ENCODE peak calls at places on chromosomes 16 and 17, in five cellular contexts. One of them, this sample, is unnamed.

GRCh38 chr16:67406628-67407027 is 9.6 kb downstream of the ZDHHC1 start:
- DNase-seq in prostate gland: no peak
- DNase-seq in left lung: no peak
- DNase-seq in activated B cell treated with CpG ODN at 0.5 μM for 24 hours: no peak
- DNase-seq in GM13976: no peak
- DNase-seq in this sample: no peak

GRCh38 chr17:38656959-38657823 is 17.6 kb downstream of the EPOP start:
- DNase-seq in prostate gland: no peak
- DNase-seq in left lung: no peak
- DNase-seq in activated B cell treated with CpG ODN at 0.5 μM for 24 hours: no peak
- DNase-seq in GM13976: peak
- DNase-seq in this sample: no peak

GRCh38 chr17:3976675-3977171 is 12.5 kb upstream of the ATP2A3 start:
- DNase-seq in prostate gland: peak
- DNase-seq in left lung: peak
- DNase-seq in activated B cell treated with CpG ODN at 0.5 μM for 24 hours: no peak
- DNase-seq in GM13976: no peak
- DNase-seq in this sample: no peak

GRCh38 chr16:86519649-86520316 is 9.5 kb downstream of the FOXF1 start:
- DNase-seq in prostate gland: peak
- DNase-seq in left lung: no peak
- DNase-seq in activated B cell treated with CpG ODN at 0.5 μM for 24 hours: peak
- DNase-seq in GM13976: peak
- DNase-seq in this sample: no peak

GRCh38 chr17:72726936-72727335 is 365.6 kb downstream of the SLC39A11 start:
- DNase-seq in prostate gland: no peak
- DNase-seq in left lung: peak
- DNase-seq in activated B cell treated with CpG ODN at 0.5 μM for 24 hours: no peak
- DNase-seq in GM13976: peak
- DNase-seq in this sample: no peak

GRCh38 chr17:59311051-59311468 is 20.4 kb upstream of the YPEL2 start:
- DNase-seq in prostate gland: peak
- DNase-seq in left lung: no peak
- DNase-seq in activated B cell treated with CpG ODN at 0.5 μM for 24 hours: no peak
- DNase-seq in GM13976: peak
- DNase-seq in this sample: no peak

GRCh38 chr17:351436-351713 is 1.2 kb downstream of the RPH3AL start:
- DNase-seq in prostate gland: no peak
- DNase-seq in left lung: no peak
- DNase-seq in activated B cell treated with CpG ODN at 0.5 μM for 24 hours: no peak
- DNase-seq in GM13976: no peak
- DNase-seq in this sample: no peak

GRCh38 chr17:19978206-19978802 is 676 bp upstream of the AKAP10 start:
- DNase-seq in prostate gland: peak
- DNase-seq in left lung: peak
- DNase-seq in activated B cell treated with CpG ODN at 0.5 μM for 24 hours: no peak
- DNase-seq in GM13976: peak
- DNase-seq in this sample: peak

GRCh38 chr17:72609501-72609900 is 483.0 kb downstream of the SLC39A11 start:
- DNase-seq in prostate gland: no peak
- DNase-seq in left lung: no peak
- DNase-seq in activated B cell treated with CpG ODN at 0.5 μM for 24 hours: no peak
- DNase-seq in GM13976: no peak
- DNase-seq in this sample: no peak

GRCh38 chr17:38444151-38444550 is 15.9 kb downstream of the ARHGAP23 start:
- DNase-seq in prostate gland: peak
- DNase-seq in left lung: peak
- DNase-seq in activated B cell treated with CpG ODN at 0.5 μM for 24 hours: peak
- DNase-seq in GM13976: peak
- DNase-seq in this sample: no peak

GRCh38 chr17:43713494-43714162 is 45.0 kb downstream of the SOST start:
- DNase-seq in prostate gland: no peak
- DNase-seq in left lung: no peak
- DNase-seq in activated B cell treated with CpG ODN at 0.5 μM for 24 hours: no peak
- DNase-seq in GM13976: peak
- DNase-seq in this sample: no peak

GRCh38 chr17:1399366-1399678 is 700 bp downstream of the YWHAE start:
- DNase-seq in prostate gland: no peak
- DNase-seq in left lung: peak
- DNase-seq in activated B cell treated with CpG ODN at 0.5 μM for 24 hours: no peak
- DNase-seq in GM13976: no peak
- DNase-seq in this sample: peak

GRCh38 chr17:10127819-10128375 is 70.5 kb downstream of the GAS7 start:
- DNase-seq in prostate gland: no peak
- DNase-seq in left lung: peak
- DNase-seq in activated B cell treated with CpG ODN at 0.5 μM for 24 hours: no peak
- DNase-seq in GM13976: no peak
- DNase-seq in this sample: peak

GRCh38 chr17:39018267-39019134 is 51.3 kb upstream of the FBXO47 start:
- DNase-seq in prostate gland: no peak
- DNase-seq in left lung: no peak
- DNase-seq in activated B cell treated with CpG ODN at 0.5 μM for 24 hours: no peak
- DNase-seq in GM13976: peak
- DNase-seq in this sample: no peak

GRCh38 chr17:65634533-65634932 is 73.1 kb upstream of the AXIN2 start:
- DNase-seq in prostate gland: peak
- DNase-seq in left lung: no peak
- DNase-seq in activated B cell treated with CpG ODN at 0.5 μM for 24 hours: no peak
- DNase-seq in GM13976: no peak
- DNase-seq in this sample: no peak

GRCh38 chr16:80309178-80309577 is 231.6 kb upstream of the DYNLRB2 start:
- DNase-seq in prostate gland: no peak
- DNase-seq in left lung: no peak
- DNase-seq in activated B cell treated with CpG ODN at 0.5 μM for 24 hours: no peak
- DNase-seq in GM13976: no peak
- DNase-seq in this sample: no peak

GRCh38 chr17:36949461-36949927 is 740 bp downstream of the AATF start:
- DNase-seq in prostate gland: no peak
- DNase-seq in left lung: no peak
- DNase-seq in activated B cell treated with CpG ODN at 0.5 μM for 24 hours: no peak
- DNase-seq in GM13976: no peak
- DNase-seq in this sample: no peak

GRCh38 chr17:55925440-55925839 is 174.6 kb downstream of the PCTP start:
- DNase-seq in prostate gland: no peak
- DNase-seq in left lung: no peak
- DNase-seq in activated B cell treated with CpG ODN at 0.5 μM for 24 hours: no peak
- DNase-seq in GM13976: no peak
- DNase-seq in this sample: no peak

GRCh38 chr17:43372273-43372911 is 26.4 kb upstream of the ARL4D start:
- DNase-seq in prostate gland: no peak
- DNase-seq in left lung: no peak
- DNase-seq in activated B cell treated with CpG ODN at 0.5 μM for 24 hours: peak
- DNase-seq in GM13976: no peak
- DNase-seq in this sample: no peak

GRCh38 chr17:21374455-21375161 is 1.5 kb upstream of the KCNJ12 start:
- DNase-seq in prostate gland: no peak
- DNase-seq in left lung: no peak
- DNase-seq in activated B cell treated with CpG ODN at 0.5 μM for 24 hours: no peak
- DNase-seq in GM13976: no peak
- DNase-seq in this sample: no peak
- TF ChIP-seq CTCF in prostate gland: no peak
- TF ChIP-seq CTCF in left lung: no peak
- TF ChIP-seq CTCF in activated B cell treated with CpG ODN at 0.5 μM for 24 hours: no peak
- TF ChIP-seq CTCF in GM13976: no peak
- TF ChIP-seq CTCF in this sample: no peak

GRCh38 chr17:17264430-17264829 is 16.6 kb downstream of the COPS3 start:
- DNase-seq in prostate gland: no peak
- DNase-seq in left lung: peak
- DNase-seq in activated B cell treated with CpG ODN at 0.5 μM for 24 hours: no peak
- DNase-seq in GM13976: no peak
- DNase-seq in this sample: no peak
- TF ChIP-seq CTCF in prostate gland: no peak
- TF ChIP-seq CTCF in left lung: no peak
- TF ChIP-seq CTCF in activated B cell treated with CpG ODN at 0.5 μM for 24 hours: no peak
- TF ChIP-seq CTCF in GM13976: no peak
- TF ChIP-seq CTCF in this sample: no peak

DNA sequence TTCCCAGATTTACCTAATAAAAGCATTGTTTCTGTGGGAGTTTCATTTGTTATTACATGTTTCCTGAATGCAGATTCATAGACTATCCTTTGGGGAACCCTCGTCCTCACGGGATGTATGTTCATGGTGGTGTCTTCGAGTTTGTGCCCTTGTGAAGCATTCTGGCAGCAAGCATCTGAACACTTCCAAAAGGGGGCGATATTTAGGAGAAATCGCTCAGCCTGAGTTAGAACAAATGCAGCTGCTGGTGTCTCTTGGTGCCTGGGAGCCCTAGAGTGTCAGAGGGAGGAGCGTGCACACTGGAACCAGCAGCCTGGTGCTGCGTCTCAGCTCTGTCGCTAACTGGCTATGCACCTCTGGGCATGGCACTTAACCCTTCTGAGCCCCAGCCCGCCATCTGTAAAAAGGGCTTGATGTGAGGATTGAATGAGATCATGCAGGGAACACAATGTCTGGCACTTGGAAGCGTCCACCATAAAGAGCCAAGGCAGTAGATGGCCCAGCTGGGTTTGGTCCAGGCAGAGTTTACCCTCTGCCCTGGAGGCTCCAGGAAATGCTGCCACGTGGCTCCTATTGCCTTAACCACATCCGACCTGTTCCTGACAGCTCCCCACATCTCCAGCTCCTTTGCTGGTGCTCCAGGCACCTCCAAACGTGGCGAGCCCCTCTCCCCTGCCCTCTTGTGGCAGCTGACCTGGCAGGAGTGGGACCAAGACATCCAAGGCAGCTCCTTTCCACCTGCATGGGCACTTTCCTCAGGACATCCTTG is 25.0 kb upstream of the C16orf78 start:
- DNase-seq in prostate gland: no peak
- DNase-seq in left lung: no peak
- DNase-seq in activated B cell treated with CpG ODN at 0.5 μM for 24 hours: no peak
- DNase-seq in GM13976: no peak
- DNase-seq in this sample: no peak
- TF ChIP-seq CTCF in prostate gland: no peak
- TF ChIP-seq CTCF in left lung: no peak
- TF ChIP-seq CTCF in activated B cell treated with CpG ODN at 0.5 μM for 24 hours: no peak
- TF ChIP-seq CTCF in GM13976: no peak
- TF ChIP-seq CTCF in this sample: no peak

GRCh38 chr17:78019367-78019975 is 61.0 kb downstream of the TNRC6C start:
- DNase-seq in prostate gland: no peak
- DNase-seq in left lung: no peak
- DNase-seq in activated B cell treated with CpG ODN at 0.5 μM for 24 hours: no peak
- DNase-seq in GM13976: peak
- DNase-seq in this sample: no peak
- TF ChIP-seq CTCF in prostate gland: peak
- TF ChIP-seq CTCF in left lung: peak
- TF ChIP-seq CTCF in activated B cell treated with CpG ODN at 0.5 μM for 24 hours: no peak
- TF ChIP-seq CTCF in GM13976: peak
- TF ChIP-seq CTCF in this sample: peak

DNA sequence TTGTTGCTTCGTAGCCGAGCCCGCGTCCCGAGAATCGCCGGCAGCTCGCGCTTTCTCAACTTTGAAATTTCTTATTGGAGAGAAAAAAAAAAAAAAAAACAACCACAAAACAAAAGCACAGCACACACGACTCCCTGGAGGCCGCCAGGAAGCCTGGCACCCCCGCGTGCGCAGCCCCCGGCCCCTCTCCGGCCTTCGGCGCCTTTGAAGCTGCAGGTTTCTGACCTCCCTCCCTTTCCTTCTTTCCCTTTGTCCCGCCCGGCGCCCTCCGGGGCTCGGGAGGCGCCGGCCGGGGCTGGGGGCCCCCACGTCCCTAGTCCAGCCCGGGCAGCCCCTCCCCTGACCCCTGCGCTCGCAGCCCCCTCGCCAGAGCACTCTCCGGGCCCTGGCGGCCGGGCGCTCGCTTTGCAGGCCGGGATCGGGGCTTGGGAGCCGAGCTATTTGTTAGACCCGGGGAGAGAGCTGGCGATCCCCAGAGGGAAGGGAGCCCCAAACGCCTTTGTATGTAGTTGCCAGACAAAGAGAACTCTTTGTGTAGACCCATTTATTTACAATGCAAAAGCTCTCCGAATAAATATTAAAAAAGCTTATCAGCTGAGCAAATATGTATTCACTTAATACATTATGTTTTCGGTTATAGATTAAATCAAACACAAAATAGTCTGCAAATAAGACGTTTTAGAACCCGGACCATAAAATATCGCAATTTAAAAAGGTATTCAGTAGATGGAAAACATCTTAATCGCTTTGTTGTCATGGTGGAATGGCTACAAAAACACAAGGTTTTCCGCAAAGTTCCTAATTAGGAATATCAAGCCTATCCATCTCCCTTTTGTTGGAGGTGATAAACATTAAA is 2.3 kb downstream of the BAHCC1 start:
- DNase-seq in prostate gland: no peak
- DNase-seq in left lung: no peak
- DNase-seq in activated B cell treated with CpG ODN at 0.5 μM for 24 hours: no peak
- DNase-seq in GM13976: no peak
- DNase-seq in this sample: no peak
- TF ChIP-seq CTCF in prostate gland: no peak
- TF ChIP-seq CTCF in left lung: peak
- TF ChIP-seq CTCF in activated B cell treated with CpG ODN at 0.5 μM for 24 hours: no peak
- TF ChIP-seq CTCF in GM13976: no peak
- TF ChIP-seq CTCF in this sample: peak

DNA sequence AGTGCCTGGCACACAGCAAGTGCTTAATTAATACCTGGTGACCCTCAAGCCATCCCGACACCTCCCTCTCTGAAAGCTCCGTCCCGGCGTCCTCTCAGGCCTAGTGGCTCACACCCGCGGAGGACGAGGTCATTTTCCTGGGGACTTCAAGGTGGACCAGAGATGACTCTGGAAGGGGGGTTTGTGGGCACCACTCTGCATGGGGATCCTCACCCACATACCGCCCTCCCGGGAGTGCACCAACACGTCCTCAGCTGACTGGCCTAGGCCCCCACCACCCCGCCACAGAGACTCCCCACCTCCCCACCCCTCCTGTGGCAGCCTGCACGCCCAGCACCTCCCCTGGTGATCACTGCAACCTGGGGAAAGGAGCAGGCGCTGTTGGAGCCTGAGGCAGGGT is 2.5 kb upstream of the SOX8 start:
- DNase-seq in prostate gland: no peak
- DNase-seq in left lung: no peak
- DNase-seq in activated B cell treated with CpG ODN at 0.5 μM for 24 hours: no peak
- DNase-seq in GM13976: no peak
- DNase-seq in this sample: no peak
- TF ChIP-seq CTCF in prostate gland: no peak
- TF ChIP-seq CTCF in left lung: no peak
- TF ChIP-seq CTCF in activated B cell treated with CpG ODN at 0.5 μM for 24 hours: no peak
- TF ChIP-seq CTCF in GM13976: no peak
- TF ChIP-seq CTCF in this sample: no peak

DNA sequence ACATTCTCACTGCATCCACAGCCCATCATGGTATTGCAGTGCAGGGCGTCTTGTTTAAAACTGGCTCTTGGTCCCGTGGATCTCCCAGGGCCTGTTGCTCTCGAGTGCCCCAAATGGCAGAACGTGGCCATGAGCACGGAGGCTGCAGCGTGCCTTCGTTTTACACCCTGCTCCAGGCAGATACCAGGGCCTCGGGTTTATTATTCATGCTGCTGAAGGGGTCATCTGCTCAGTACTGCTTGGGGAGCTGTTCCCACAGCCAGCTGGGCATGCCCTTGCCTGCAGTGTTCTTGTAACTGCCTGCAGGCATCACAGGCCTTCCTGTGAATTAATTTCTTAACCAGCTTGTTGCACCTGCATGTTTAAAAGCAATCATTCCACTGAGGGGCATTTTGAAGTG is 129.7 kb upstream of the CHMP6 start:
- DNase-seq in prostate gland: peak
- DNase-seq in left lung: peak
- DNase-seq in activated B cell treated with CpG ODN at 0.5 μM for 24 hours: no peak
- DNase-seq in GM13976: no peak
- DNase-seq in this sample: no peak
- TF ChIP-seq CTCF in prostate gland: no peak
- TF ChIP-seq CTCF in left lung: no peak
- TF ChIP-seq CTCF in activated B cell treated with CpG ODN at 0.5 μM for 24 hours: no peak
- TF ChIP-seq CTCF in GM13976: no peak
- TF ChIP-seq CTCF in this sample: no peak